ENCODE peak calls at places on chromosome 15, in ten cellular contexts. One of them, this sample, is unnamed.

GRCh38 chr15:32704343-32705076 is 13.3 kb upstream of the GREM1 start:
- DNase-seq in fibroblast of pulmonary artery: no peak
- DNase-seq in CD8-positive, alpha-beta T cell: no peak
- DNase-seq in NB4: no peak
- DNase-seq in stomach: no peak
- DNase-seq in HFFc6: peak
- DNase-seq in cardiac fibroblast: peak
- DNase-seq in endodermal cell: no peak
- DNase-seq in left lung: no peak
- DNase-seq in WTC11: no peak
- DNase-seq in this sample: no peak

GRCh38 chr15:56871180-56871579 is 47.3 kb upstream of the TCF12 start:
- DNase-seq in fibroblast of pulmonary artery: peak
- DNase-seq in CD8-positive, alpha-beta T cell: no peak
- DNase-seq in NB4: no peak
- DNase-seq in stomach: no peak
- DNase-seq in HFFc6: peak
- DNase-seq in cardiac fibroblast: peak
- DNase-seq in endodermal cell: no peak
- DNase-seq in left lung: no peak
- DNase-seq in WTC11: no peak
- DNase-seq in this sample: peak

GRCh38 chr15:61835476-61836106 is 224.7 kb downstream of the VPS13C start:
- DNase-seq in fibroblast of pulmonary artery: peak
- DNase-seq in CD8-positive, alpha-beta T cell: peak
- DNase-seq in NB4: peak
- DNase-seq in stomach: peak
- DNase-seq in HFFc6: peak
- DNase-seq in cardiac fibroblast: peak
- DNase-seq in endodermal cell: peak
- DNase-seq in left lung: peak
- DNase-seq in WTC11: peak
- DNase-seq in this sample: peak

GRCh38 chr15:77710171-77710570 is 77.5 kb upstream of the LINGO1 start:
- DNase-seq in fibroblast of pulmonary artery: no peak
- DNase-seq in CD8-positive, alpha-beta T cell: no peak
- DNase-seq in NB4: no peak
- DNase-seq in stomach: no peak
- DNase-seq in HFFc6: no peak
- DNase-seq in cardiac fibroblast: no peak
- DNase-seq in endodermal cell: no peak
- DNase-seq in left lung: no peak
- DNase-seq in WTC11: no peak
- DNase-seq in this sample: no peak

GRCh38 chr15:91541286-91541685 is 312.2 kb upstream of the SLCO3A1 start:
- DNase-seq in fibroblast of pulmonary artery: no peak
- DNase-seq in CD8-positive, alpha-beta T cell: no peak
- DNase-seq in NB4: no peak
- DNase-seq in stomach: no peak
- DNase-seq in HFFc6: no peak
- DNase-seq in cardiac fibroblast: peak
- DNase-seq in endodermal cell: no peak
- DNase-seq in left lung: no peak
- DNase-seq in WTC11: no peak
- DNase-seq in this sample: peak

GRCh38 chr15:37099321-37100108 is 834 bp downstream of the MEIS2 start:
- DNase-seq in fibroblast of pulmonary artery: no peak
- DNase-seq in CD8-positive, alpha-beta T cell: no peak
- DNase-seq in NB4: peak
- DNase-seq in stomach: no peak
- DNase-seq in HFFc6: no peak
- DNase-seq in cardiac fibroblast: peak
- DNase-seq in endodermal cell: no peak
- DNase-seq in left lung: no peak
- DNase-seq in WTC11: no peak
- DNase-seq in this sample: peak

GRCh38 chr15:72281713-72282112 is 9.4 kb upstream of the PARP6 start:
- DNase-seq in fibroblast of pulmonary artery: no peak
- DNase-seq in CD8-positive, alpha-beta T cell: no peak
- DNase-seq in NB4: no peak
- DNase-seq in stomach: no peak
- DNase-seq in HFFc6: no peak
- DNase-seq in cardiac fibroblast: no peak
- DNase-seq in endodermal cell: no peak
- DNase-seq in left lung: no peak
- DNase-seq in WTC11: no peak
- DNase-seq in this sample: no peak

GRCh38 chr15:53588773-53589172 is 170.7 kb downstream of the WDR72 start:
- DNase-seq in fibroblast of pulmonary artery: peak
- DNase-seq in CD8-positive, alpha-beta T cell: no peak
- DNase-seq in NB4: no peak
- DNase-seq in stomach: no peak
- DNase-seq in HFFc6: no peak
- DNase-seq in cardiac fibroblast: peak
- DNase-seq in endodermal cell: no peak
- DNase-seq in left lung: no peak
- DNase-seq in WTC11: no peak
- DNase-seq in this sample: peak

GRCh38 chr15:84973492-84974460 is 7.9 kb upstream of the PDE8A start:
- DNase-seq in fibroblast of pulmonary artery: peak
- DNase-seq in CD8-positive, alpha-beta T cell: no peak
- DNase-seq in NB4: no peak
- DNase-seq in stomach: no peak
- DNase-seq in HFFc6: no peak
- DNase-seq in cardiac fibroblast: peak
- DNase-seq in endodermal cell: no peak
- DNase-seq in left lung: no peak
- DNase-seq in WTC11: no peak
- DNase-seq in this sample: no peak

GRCh38 chr15:101320501-101321052 is 25.5 kb upstream of the SNRPA1 start:
- DNase-seq in fibroblast of pulmonary artery: peak
- DNase-seq in CD8-positive, alpha-beta T cell: peak
- DNase-seq in NB4: peak
- DNase-seq in stomach: peak
- DNase-seq in HFFc6: peak
- DNase-seq in cardiac fibroblast: peak
- DNase-seq in endodermal cell: peak
- DNase-seq in left lung: peak
- DNase-seq in WTC11: peak
- DNase-seq in this sample: no peak

GRCh38 chr15:58040117-58040516 is 25.4 kb downstream of the ALDH1A2 start:
- DNase-seq in fibroblast of pulmonary artery: no peak
- DNase-seq in CD8-positive, alpha-beta T cell: no peak
- DNase-seq in NB4: no peak
- DNase-seq in stomach: no peak
- DNase-seq in HFFc6: no peak
- DNase-seq in cardiac fibroblast: no peak
- DNase-seq in endodermal cell: no peak
- DNase-seq in left lung: no peak
- DNase-seq in WTC11: no peak
- DNase-seq in this sample: no peak

GRCh38 chr15:59611277-59612260 is at the start of gene GCNT3:
- DNase-seq in fibroblast of pulmonary artery: peak
- DNase-seq in CD8-positive, alpha-beta T cell: no peak
- DNase-seq in NB4: peak
- DNase-seq in stomach: no peak
- DNase-seq in HFFc6: peak
- DNase-seq in cardiac fibroblast: peak
- DNase-seq in endodermal cell: no peak
- DNase-seq in left lung: no peak
- DNase-seq in WTC11: no peak
- DNase-seq in this sample: peak

DNA sequence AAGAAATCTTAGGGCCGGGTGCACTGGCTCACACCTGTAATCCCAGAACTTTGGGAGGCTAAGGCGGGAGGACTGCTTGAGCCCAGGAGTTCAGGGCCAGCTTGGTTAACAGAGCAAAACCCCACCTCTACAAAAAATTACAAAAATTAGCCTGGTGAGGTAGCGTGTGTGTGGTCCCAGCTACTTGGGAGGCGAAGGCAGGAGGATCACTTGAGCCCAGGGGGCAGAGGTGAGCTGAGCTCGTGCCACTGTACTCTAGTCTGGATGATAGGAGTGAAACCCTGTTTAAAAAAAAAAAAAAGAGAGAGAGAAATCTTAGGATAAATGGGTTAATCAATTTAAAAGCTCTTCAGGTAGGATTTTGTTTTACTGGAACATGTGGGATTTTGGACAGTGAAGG is 31.2 kb upstream of the DUT start:
- DNase-seq in fibroblast of pulmonary artery: no peak
- DNase-seq in CD8-positive, alpha-beta T cell: no peak
- DNase-seq in NB4: no peak
- DNase-seq in stomach: no peak
- DNase-seq in HFFc6: no peak
- DNase-seq in cardiac fibroblast: no peak
- DNase-seq in endodermal cell: peak
- DNase-seq in left lung: no peak
- DNase-seq in WTC11: peak
- DNase-seq in this sample: no peak
- TF ChIP-seq CTCF in fibroblast of pulmonary artery: no peak
- TF ChIP-seq CTCF in CD8-positive, alpha-beta T cell: no peak
- TF ChIP-seq CTCF in NB4: no peak
- TF ChIP-seq CTCF in stomach: no peak
- TF ChIP-seq CTCF in HFFc6: no peak
- TF ChIP-seq CTCF in cardiac fibroblast: no peak
- TF ChIP-seq CTCF in endodermal cell: peak
- TF ChIP-seq CTCF in left lung: no peak
- TF ChIP-seq CTCF in WTC11: no peak
- TF ChIP-seq CTCF in this sample: no peak

DNA sequence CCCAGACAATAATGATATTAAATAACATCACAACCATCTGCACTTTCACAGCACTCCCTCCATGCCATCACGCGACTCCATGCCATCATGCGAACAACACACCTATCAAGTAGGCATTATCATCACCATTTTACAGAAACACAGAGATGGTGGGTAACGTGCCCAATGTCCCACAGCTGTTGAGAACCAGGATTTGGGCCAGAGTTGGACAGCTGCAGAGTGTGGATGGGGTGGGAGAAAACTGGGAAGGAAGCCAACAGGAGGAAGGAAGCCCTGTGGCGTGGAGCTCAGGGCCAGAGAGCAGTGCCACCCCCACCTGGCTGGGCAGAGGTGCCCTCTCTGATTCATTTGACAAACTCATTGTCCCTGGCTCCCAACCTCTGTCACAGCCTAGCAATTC is 29.0 kb downstream of the RBPMS2 start:
- DNase-seq in fibroblast of pulmonary artery: no peak
- DNase-seq in CD8-positive, alpha-beta T cell: no peak
- DNase-seq in NB4: no peak
- DNase-seq in stomach: no peak
- DNase-seq in HFFc6: no peak
- DNase-seq in cardiac fibroblast: no peak
- DNase-seq in endodermal cell: no peak
- DNase-seq in left lung: no peak
- DNase-seq in WTC11: no peak
- DNase-seq in this sample: no peak
- TF ChIP-seq CTCF in fibroblast of pulmonary artery: no peak
- TF ChIP-seq CTCF in CD8-positive, alpha-beta T cell: no peak
- TF ChIP-seq CTCF in NB4: no peak
- TF ChIP-seq CTCF in stomach: no peak
- TF ChIP-seq CTCF in HFFc6: no peak
- TF ChIP-seq CTCF in cardiac fibroblast: no peak
- TF ChIP-seq CTCF in endodermal cell: no peak
- TF ChIP-seq CTCF in left lung: no peak
- TF ChIP-seq CTCF in WTC11: no peak
- TF ChIP-seq CTCF in this sample: no peak

GRCh38 chr15:40278026-40278425 is 4.8 kb downstream of the ANKRD63 start:
- DNase-seq in fibroblast of pulmonary artery: no peak
- DNase-seq in CD8-positive, alpha-beta T cell: no peak
- DNase-seq in NB4: no peak
- DNase-seq in stomach: no peak
- DNase-seq in HFFc6: no peak
- DNase-seq in cardiac fibroblast: no peak
- DNase-seq in endodermal cell: no peak
- DNase-seq in left lung: no peak
- DNase-seq in WTC11: no peak
- DNase-seq in this sample: no peak

GRCh38 chr15:40275954-40276353 is 6.9 kb downstream of the ANKRD63 start:
- DNase-seq in fibroblast of pulmonary artery: no peak
- DNase-seq in CD8-positive, alpha-beta T cell: no peak
- DNase-seq in NB4: no peak
- DNase-seq in stomach: no peak
- DNase-seq in HFFc6: no peak
- DNase-seq in cardiac fibroblast: no peak
- DNase-seq in endodermal cell: no peak
- DNase-seq in left lung: no peak
- DNase-seq in WTC11: no peak
- DNase-seq in this sample: no peak

GRCh38 chr15:40276927-40277326 is 5.9 kb downstream of the ANKRD63 start:
- DNase-seq in fibroblast of pulmonary artery: no peak
- DNase-seq in CD8-positive, alpha-beta T cell: no peak
- DNase-seq in NB4: no peak
- DNase-seq in stomach: no peak
- DNase-seq in HFFc6: no peak
- DNase-seq in cardiac fibroblast: no peak
- DNase-seq in endodermal cell: no peak
- DNase-seq in left lung: no peak
- DNase-seq in WTC11: no peak
- DNase-seq in this sample: no peak

GRCh38 chr15:40275491-40275890 is 7.4 kb downstream of the ANKRD63 start:
- DNase-seq in fibroblast of pulmonary artery: no peak
- DNase-seq in CD8-positive, alpha-beta T cell: no peak
- DNase-seq in NB4: peak
- DNase-seq in stomach: no peak
- DNase-seq in HFFc6: no peak
- DNase-seq in cardiac fibroblast: no peak
- DNase-seq in endodermal cell: no peak
- DNase-seq in left lung: no peak
- DNase-seq in WTC11: no peak
- DNase-seq in this sample: no peak

DNA sequence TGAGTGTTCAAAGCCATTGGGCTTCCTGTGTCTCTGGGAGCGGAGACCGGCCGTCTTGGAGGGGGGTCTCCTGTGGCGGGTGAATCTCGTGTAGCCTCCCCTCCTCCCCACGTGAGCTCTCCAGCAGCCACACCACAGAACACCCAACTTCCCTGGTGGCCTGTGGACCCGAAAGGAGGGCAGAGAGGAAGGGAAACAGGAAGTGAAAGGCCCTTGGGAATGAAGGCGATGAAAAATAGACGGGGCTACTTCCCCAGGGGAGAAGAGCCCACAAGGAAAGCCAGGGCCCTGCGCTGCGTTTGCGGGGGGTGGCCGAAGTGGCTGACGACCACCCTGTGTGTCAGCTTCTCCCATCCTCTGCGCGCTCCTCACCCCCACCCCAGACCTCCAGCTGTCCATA is 5.4 kb downstream of the ANKRD63 start:
- DNase-seq in fibroblast of pulmonary artery: no peak
- DNase-seq in CD8-positive, alpha-beta T cell: no peak
- DNase-seq in NB4: peak
- DNase-seq in stomach: no peak
- DNase-seq in HFFc6: no peak
- DNase-seq in cardiac fibroblast: no peak
- DNase-seq in endodermal cell: no peak
- DNase-seq in left lung: no peak
- DNase-seq in WTC11: no peak
- DNase-seq in this sample: no peak
- TF ChIP-seq CTCF in fibroblast of pulmonary artery: no peak
- TF ChIP-seq CTCF in CD8-positive, alpha-beta T cell: no peak
- TF ChIP-seq CTCF in NB4: no peak
- TF ChIP-seq CTCF in stomach: no peak
- TF ChIP-seq CTCF in HFFc6: no peak
- TF ChIP-seq CTCF in cardiac fibroblast: no peak
- TF ChIP-seq CTCF in endodermal cell: no peak
- TF ChIP-seq CTCF in left lung: no peak
- TF ChIP-seq CTCF in WTC11: no peak
- TF ChIP-seq CTCF in this sample: no peak

GRCh38 chr15:39364721-39365120 is 216.2 kb upstream of the THBS1 start:
- DNase-seq in fibroblast of pulmonary artery: no peak
- DNase-seq in CD8-positive, alpha-beta T cell: no peak
- DNase-seq in NB4: no peak
- DNase-seq in stomach: no peak
- DNase-seq in HFFc6: no peak
- DNase-seq in cardiac fibroblast: peak
- DNase-seq in endodermal cell: no peak
- DNase-seq in left lung: no peak
- DNase-seq in WTC11: no peak
- DNase-seq in this sample: no peak
- TF ChIP-seq CTCF in fibroblast of pulmonary artery: no peak
- TF ChIP-seq CTCF in CD8-positive, alpha-beta T cell: no peak
- TF ChIP-seq CTCF in NB4: no peak
- TF ChIP-seq CTCF in stomach: no peak
- TF ChIP-seq CTCF in HFFc6: no peak
- TF ChIP-seq CTCF in cardiac fibroblast: no peak
- TF ChIP-seq CTCF in endodermal cell: no peak
- TF ChIP-seq CTCF in left lung: no peak
- TF ChIP-seq CTCF in WTC11: no peak
- TF ChIP-seq CTCF in this sample: no peak

This sample was measured in MCF 10A.